ENCODE peak calls at places on chromosomes 13 and 19, in ten cellular contexts. U is endodermal cell, H is fibroblast of pulmonary artery, F is BE2C, N is PC-3, R is AG04450, I is HepG2, Z is tibial artery, S is kidney epithelial cell, E is Calu3. D is an unnamed sample.

GRCh38 chr13:54433511-54434206 is 1405.0 kb downstream of the OLFM4 start:
- DNase-seq in U (no peak), H (no peak), F (no peak), N (no peak), R (no peak), I (peak), Z (no peak), S (no peak), E (no peak), D (no peak)

GRCh38 chr19:49020931-49021895 is 2.9 kb downstream of the CGB3 start:
- DNase-seq in U (no peak), H (no peak), F (no peak), N (peak), R (no peak), I (peak), Z (no peak), S (no peak), E (no peak), D (no peak)

GRCh38 chr13:40780822-40781401 is 8.5 kb upstream of the SLC25A15 start:
- DNase-seq in U (peak), H (peak), F (peak), N (no peak), R (no peak), I (peak), Z (no peak), S (no peak), E (no peak), D (no peak)

GRCh38 chr13:80048802-80049201 is 292.1 kb downstream of the SPRY2 start:
- DNase-seq in U (peak), H (peak), F (peak), N (peak), R (peak), I (no peak), Z (peak), S (peak), E (peak), D (peak)

GRCh38 chr13:29887030-29887557 is 36.7 kb upstream of the UBL3 start:
- DNase-seq in U (no peak), H (no peak), F (no peak), N (no peak), R (no peak), I (no peak), Z (no peak), S (no peak), E (no peak), D (no peak)

GRCh38 chr19:41993612-41994483 is at the start of gene ATP1A3:
- DNase-seq in U (peak), H (peak), F (peak), N (peak), R (no peak), I (no peak), Z (no peak), S (no peak), E (peak), D (peak)

GRCh38 chr19:1132625-1133383 is 29.0 kb downstream of the GPX4 start:
- DNase-seq in U (no peak), H (no peak), F (no peak), N (no peak), R (no peak), I (no peak), Z (no peak), S (no peak), E (no peak), D (no peak)

GRCh38 chr13:100506154-100506553 is 82.4 kb downstream of the GGACT start:
- DNase-seq in U (no peak), H (no peak), F (no peak), N (no peak), R (no peak), I (no peak), Z (no peak), S (no peak), E (no peak), D (no peak)

GRCh38 chr13:90254437-90254836 is 1093.0 kb upstream of the MIR17HG start:
- DNase-seq in U (no peak), H (no peak), F (no peak), N (no peak), R (no peak), I (no peak), Z (no peak), S (no peak), E (no peak), D (no peak)

DNA sequence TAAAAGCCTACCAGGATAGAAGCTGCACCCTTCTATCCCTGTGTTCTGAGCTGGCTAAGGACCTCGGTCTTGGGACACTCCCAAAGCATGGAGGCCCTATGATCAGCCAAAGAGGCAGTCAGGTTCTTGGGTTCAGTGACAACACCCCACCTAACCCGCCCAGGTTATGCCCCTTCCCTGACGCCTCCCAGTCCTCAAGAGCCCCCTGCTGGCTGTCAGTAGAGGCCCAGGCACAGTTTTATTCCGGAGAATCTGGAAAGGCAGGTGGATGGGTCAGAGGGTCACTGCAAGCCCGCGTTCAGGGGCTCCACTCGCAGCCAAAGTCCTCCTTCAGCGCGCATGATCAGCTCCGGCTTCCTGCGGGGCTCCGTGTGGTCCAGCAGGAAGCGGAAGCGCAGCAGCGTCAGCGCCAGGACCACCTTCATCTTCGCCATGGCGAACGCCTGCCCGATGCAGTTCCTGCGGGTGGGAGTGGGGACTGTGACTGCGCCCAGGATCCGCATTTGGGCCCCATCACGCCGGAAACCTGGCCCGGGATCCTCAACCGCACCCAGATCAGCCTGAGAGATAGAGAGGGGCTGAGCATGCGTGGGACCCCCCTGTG is 22.3 kb downstream of the OR10H3 start:
- DNase-seq in U (no peak), H (no peak), F (peak), N (peak), R (no peak), I (peak), Z (no peak), S (no peak), E (peak), D (no peak)
- TF ChIP-seq CTCF in U (no peak), H (no peak), F (peak), N (peak), R (no peak), I (peak), Z (no peak), S (no peak), E (peak), D (no peak)

DNA sequence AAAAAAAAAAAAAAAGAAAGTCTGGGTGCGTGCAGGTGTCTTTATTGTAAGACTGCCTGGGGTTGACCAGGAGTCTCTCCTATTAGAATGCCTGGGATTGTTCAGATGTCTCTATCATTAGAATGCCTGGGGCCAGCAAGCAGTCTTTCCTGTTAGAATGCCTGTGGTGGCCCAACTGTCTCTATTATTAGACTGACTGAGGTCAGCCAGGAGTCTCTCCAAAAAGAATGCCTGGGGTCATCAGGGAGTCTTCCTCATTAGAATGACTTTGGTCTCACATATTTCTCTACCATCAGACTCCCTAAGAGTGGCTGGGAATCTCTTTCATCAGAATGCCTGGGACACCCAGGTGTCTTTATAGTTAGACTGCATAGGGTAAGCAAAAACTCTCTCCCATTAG is 1577.5 kb downstream of the UQCRFS1 start:
- DNase-seq in U (no peak), H (no peak), F (no peak), N (no peak), R (no peak), I (no peak), Z (no peak), S (no peak), E (no peak), D (no peak)
- TF ChIP-seq CTCF in U (no peak), H (no peak), F (no peak), N (no peak), R (no peak), I (no peak), Z (no peak), S (no peak), E (no peak), D (no peak)

GRCh38 chr19:39059302-39059701 is 24.9 kb upstream of the ACP7 start:
- DNase-seq in U (no peak), H (no peak), F (no peak), N (no peak), R (no peak), I (no peak), Z (no peak), S (no peak), E (no peak), D (no peak)
- TF ChIP-seq CTCF in U (no peak), H (no peak), F (no peak), N (no peak), R (no peak), I (no peak), Z (no peak), S (no peak), E (no peak), D (no peak)

DNA sequence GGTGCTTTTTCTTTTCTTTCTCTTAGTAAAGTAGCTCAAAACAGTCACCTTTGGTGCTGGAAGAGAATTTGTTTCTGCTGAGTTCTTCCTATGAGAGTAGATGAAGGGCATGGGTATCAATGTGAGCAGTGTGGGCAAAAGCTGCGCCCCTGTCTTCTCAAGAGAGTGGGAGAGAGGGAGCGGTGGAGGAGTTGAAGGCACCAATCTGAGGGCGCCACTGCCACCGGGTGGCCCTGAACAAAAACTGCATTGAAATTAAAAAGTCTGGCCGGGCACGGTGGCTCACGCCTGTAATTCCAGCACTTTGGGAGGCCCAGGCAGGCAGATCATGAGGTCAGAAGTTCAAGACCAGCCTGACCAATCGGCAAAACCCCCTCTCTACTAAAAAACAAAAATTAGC is 28.7 kb upstream of the EPHX3 start:
- DNase-seq in U (no peak), H (peak), F (no peak), N (peak), R (no peak), I (no peak), Z (no peak), S (no peak), E (no peak), D (no peak)
- TF ChIP-seq CTCF in U (peak), H (peak), F (peak), N (peak), R (peak), I (peak), Z (peak), S (peak), E (peak), D (peak)

GRCh38 chr13:60617863-60618733 is 221.1 kb downstream of the TDRD3 start:
- DNase-seq in U (peak), H (peak), F (no peak), N (peak), R (no peak), I (peak), Z (no peak), S (no peak), E (no peak), D (peak)
- TF ChIP-seq CTCF in U (peak), H (peak), F (peak), N (peak), R (peak), I (peak), Z (no peak), S (peak), E (no peak), D (no peak)

GRCh38 chr19:53942001-53942786 is 20.5 kb upstream of the CACNG8 start:
- DNase-seq in U (peak), H (peak), F (peak), N (peak), R (no peak), I (peak), Z (no peak), S (no peak), E (no peak), D (peak)
- TF ChIP-seq CTCF in U (peak), H (no peak), F (no peak), N (peak), R (no peak), I (peak), Z (no peak), S (no peak), E (no peak), D (peak)

GRCh38 chr13:101915333-101915732 is 462.9 kb downstream of the ITGBL1 start:
- DNase-seq in U (no peak), H (no peak), F (no peak), N (no peak), R (no peak), I (no peak), Z (no peak), S (no peak), E (no peak), D (no peak)

GRCh38 chr13:101917475-101917810 is 465.0 kb downstream of the ITGBL1 start:
- DNase-seq in U (peak), H (no peak), F (peak), N (no peak), R (no peak), I (no peak), Z (no peak), S (no peak), E (no peak), D (no peak)

GRCh38 chr13:101916758-101917474 is 464.4 kb downstream of the ITGBL1 start:
- DNase-seq in U (peak), H (no peak), F (peak), N (no peak), R (no peak), I (no peak), Z (no peak), S (no peak), E (no peak), D (peak)

GRCh38 chr13:101915755-101916107 is 463.3 kb downstream of the ITGBL1 start:
- DNase-seq in U (no peak), H (no peak), F (no peak), N (no peak), R (no peak), I (no peak), Z (no peak), S (no peak), E (no peak), D (no peak)

DNA sequence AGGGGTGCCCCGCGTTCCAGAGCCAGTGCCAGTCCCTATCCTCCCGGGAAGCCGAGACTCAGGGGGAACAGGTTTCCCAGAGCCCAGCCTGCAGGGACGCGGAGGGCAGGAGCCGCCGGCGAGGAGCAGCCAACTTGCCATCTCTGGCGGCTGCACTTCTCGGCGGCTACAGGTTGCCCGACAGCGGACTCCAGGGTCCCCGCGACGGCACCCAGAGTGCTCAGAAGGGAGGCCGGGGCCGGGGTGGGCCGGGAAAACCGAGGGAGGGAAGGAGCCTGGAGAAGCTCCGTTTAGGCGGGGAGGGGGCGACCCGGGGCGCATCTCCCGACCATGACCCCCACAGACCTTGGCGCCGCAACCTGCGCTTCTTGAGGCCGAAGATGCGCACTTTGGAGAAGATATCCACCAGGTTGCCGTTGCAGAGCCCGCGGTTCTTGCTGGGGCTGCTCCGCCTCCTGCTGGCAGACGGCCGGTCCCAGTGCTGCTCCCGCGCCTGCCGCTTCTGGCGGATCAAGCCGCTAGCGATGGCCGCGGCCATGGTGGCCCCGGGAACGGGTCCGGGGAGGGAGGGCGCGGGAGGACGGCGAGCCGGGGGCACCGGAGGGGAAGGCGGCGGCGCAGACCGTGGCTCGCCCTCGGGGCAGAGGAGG is 463.8 kb downstream of the ITGBL1 start:
- DNase-seq in U (peak), H (peak), F (peak), N (no peak), R (no peak), I (no peak), Z (no peak), S (no peak), E (no peak), D (peak)
- TF ChIP-seq CTCF in U (peak), H (no peak), F (peak), N (no peak), R (peak), I (peak), Z (no peak), S (peak), E (no peak), D (no peak)

GRCh38 chr13:111342716-111343115 is 22.3 kb downstream of the TEX29 start:
- DNase-seq in U (peak), H (no peak), F (no peak), N (no peak), R (no peak), I (no peak), Z (no peak), S (no peak), E (no peak), D (no peak)

GRCh38 chr13:111343186-111343805 is 22.9 kb downstream of the TEX29 start:
- DNase-seq in U (no peak), H (no peak), F (no peak), N (no peak), R (no peak), I (no peak), Z (no peak), S (no peak), E (no peak), D (no peak)

GRCh38 chr13:111346281-111346680 is 25.8 kb downstream of the TEX29 start:
- DNase-seq in U (no peak), H (no peak), F (no peak), N (no peak), R (no peak), I (no peak), Z (no peak), S (no peak), E (no peak), D (no peak)

GRCh38 chr13:111345682-111346081 is 25.2 kb downstream of the TEX29 start:
- DNase-seq in U (no peak), H (no peak), F (no peak), N (no peak), R (no peak), I (no peak), Z (no peak), S (no peak), E (no peak), D (no peak)

DNA sequence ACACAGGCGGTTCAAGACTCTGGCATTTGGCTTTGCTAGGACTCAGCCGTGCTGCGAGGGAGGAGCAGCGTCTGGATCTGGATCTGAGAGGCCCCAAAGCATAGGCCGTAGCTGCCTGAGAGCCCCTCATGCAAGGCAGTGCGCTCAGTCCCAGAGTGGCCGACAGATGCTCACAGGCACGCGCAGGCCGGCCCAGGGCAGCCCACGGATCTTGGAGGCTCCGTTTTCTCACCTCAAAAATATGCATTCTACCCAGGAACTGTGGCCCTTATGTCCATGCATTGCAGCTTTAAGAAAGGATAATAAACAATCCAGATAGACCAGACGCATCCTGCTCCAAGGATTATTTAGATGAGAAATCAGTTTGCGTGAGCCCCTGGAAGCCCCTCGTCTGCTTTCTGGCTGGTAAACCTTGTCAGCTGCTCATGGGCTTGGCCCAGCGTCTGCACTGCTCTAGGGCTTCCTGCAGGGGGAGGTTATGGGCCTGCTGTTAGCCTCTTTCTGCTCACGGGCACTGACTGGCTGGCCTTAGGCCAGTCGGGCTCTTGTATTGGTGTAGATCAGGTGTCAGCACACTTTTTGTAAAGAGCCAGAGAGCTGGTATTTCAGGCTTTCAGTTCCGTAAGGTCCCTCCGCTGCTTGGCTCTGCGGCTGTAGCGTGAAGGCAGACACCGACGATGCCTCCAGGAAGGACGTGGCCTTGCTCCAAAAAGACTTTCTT is 24.2 kb downstream of the TEX29 start:
- DNase-seq in U (peak), H (peak), F (no peak), N (peak), R (peak), I (peak), Z (no peak), S (no peak), E (no peak), D (peak)
- TF ChIP-seq CTCF in U (peak), H (peak), F (peak), N (peak), R (peak), I (peak), Z (no peak), S (peak), E (no peak), D (peak)

D was measured in endothelial cell.